ENCODE peak calls at places on chromosome 3, in four cellular contexts. One of them, this sample, is unnamed.

GRCh38 chr3:178405456-178405970 is 130.7 kb upstream of the KCNMB2 start:
- DNase-seq in colonic mucosa: no peak
- DNase-seq in aorta: no peak
- DNase-seq in IMR-90: no peak
- DNase-seq in this sample: no peak

GRCh38 chr3:69122398-69122797 is at the start of gene LMOD3:
- DNase-seq in IMR-90: no peak
- DNase-seq in colonic mucosa: no peak
- DNase-seq in aorta: no peak
- DNase-seq in this sample: no peak

GRCh38 chr3:49199900-49200281 is 28.5 kb downstream of the KLHDC8B start:
- DNase-seq in IMR-90: no peak
- DNase-seq in colonic mucosa: no peak
- DNase-seq in aorta: no peak
- DNase-seq in this sample: no peak

GRCh38 chr3:72452745-72453144 is 395.5 kb downstream of the SHQ1 start:
- DNase-seq in aorta: no peak
- DNase-seq in IMR-90: no peak
- DNase-seq in colonic mucosa: no peak
- DNase-seq in this sample: no peak

GRCh38 chr3:65597225-65597951 is 441.3 kb downstream of the MAGI1 start:
- DNase-seq in colonic mucosa: peak
- DNase-seq in aorta: no peak
- DNase-seq in IMR-90: peak
- DNase-seq in this sample: no peak

GRCh38 chr3:13110678-13111116 is 37.5 kb upstream of the IQSEC1 start:
- DNase-seq in aorta: no peak
- DNase-seq in colonic mucosa: peak
- DNase-seq in IMR-90: no peak
- DNase-seq in this sample: peak

GRCh38 chr3:59422312-59422711 is 372.5 kb upstream of the CFAP20DC start:
- DNase-seq in IMR-90: peak
- DNase-seq in aorta: no peak
- DNase-seq in colonic mucosa: no peak
- DNase-seq in this sample: no peak

GRCh38 chr3:90035643-90036042 is 928.2 kb downstream of the EPHA3 start:
- DNase-seq in aorta: no peak
- DNase-seq in IMR-90: no peak
- DNase-seq in colonic mucosa: no peak
- DNase-seq in this sample: no peak

GRCh38 chr3:176737480-176738147 is 459.7 kb downstream of the TBL1XR1 start:
- DNase-seq in IMR-90: no peak
- DNase-seq in colonic mucosa: no peak
- DNase-seq in aorta: no peak
- DNase-seq in this sample: no peak

GRCh38 chr3:9703736-9704342 is at the start of gene CPNE9:
- DNase-seq in IMR-90: no peak
- DNase-seq in aorta: no peak
- DNase-seq in colonic mucosa: no peak
- DNase-seq in this sample: no peak

GRCh38 chr3:78804251-78805037 is 963.4 kb downstream of the ROBO1 start:
- DNase-seq in colonic mucosa: no peak
- DNase-seq in IMR-90: peak
- DNase-seq in aorta: no peak
- DNase-seq in this sample: no peak

GRCh38 chr3:102183623-102184022 is 251.2 kb upstream of the ZPLD1 start:
- DNase-seq in colonic mucosa: no peak
- DNase-seq in IMR-90: no peak
- DNase-seq in aorta: no peak
- DNase-seq in this sample: no peak

GRCh38 chr3:96863129-96863740 is 48.8 kb downstream of the EPHA6 start:
- DNase-seq in aorta: no peak
- DNase-seq in colonic mucosa: peak
- DNase-seq in IMR-90: peak
- DNase-seq in this sample: no peak

GRCh38 chr3:195769551-195769950 is 42.2 kb downstream of the MUC4 start:
- DNase-seq in colonic mucosa: no peak
- DNase-seq in aorta: peak
- DNase-seq in IMR-90: no peak
- DNase-seq in this sample: no peak

GRCh38 chr3:105647047-105647446 is 221.8 kb downstream of the CBLB start:
- DNase-seq in IMR-90: peak
- DNase-seq in aorta: peak
- DNase-seq in colonic mucosa: no peak
- DNase-seq in this sample: no peak

GRCh38 chr3:39707314-39707909 is 102.0 kb upstream of the MYRIP start:
- DNase-seq in IMR-90: peak
- DNase-seq in colonic mucosa: no peak
- DNase-seq in aorta: no peak
- DNase-seq in this sample: no peak

GRCh38 chr3:64047806-64048205 is 24.5 kb upstream of the PSMD6 start:
- DNase-seq in IMR-90: no peak
- DNase-seq in colonic mucosa: no peak
- DNase-seq in aorta: no peak
- DNase-seq in this sample: no peak

GRCh38 chr3:42183991-42184621 is 81.9 kb downstream of the CCK start:
- DNase-seq in colonic mucosa: no peak
- DNase-seq in IMR-90: peak
- DNase-seq in aorta: no peak
- DNase-seq in this sample: no peak

GRCh38 chr3:149120051-149120972 is 9.1 kb upstream of the HPS3 start:
- DNase-seq in colonic mucosa: no peak
- DNase-seq in aorta: no peak
- DNase-seq in IMR-90: peak
- DNase-seq in this sample: no peak

GRCh38 chr3:150523538-150523937 is 22.8 kb downstream of the SERP1 start:
- DNase-seq in aorta: no peak
- DNase-seq in IMR-90: no peak
- DNase-seq in colonic mucosa: no peak
- DNase-seq in this sample: no peak
- H3K4me3 ChIP-seq in aorta: no peak
- H3K4me3 ChIP-seq in IMR-90: no peak
- H3K4me3 ChIP-seq in colonic mucosa: no peak
- H3K4me3 ChIP-seq in this sample: no peak

GRCh38 chr3:124879395-124879723 is 7.8 kb downstream of the ITGB5 start:
- DNase-seq in aorta: no peak
- DNase-seq in colonic mucosa: no peak
- DNase-seq in IMR-90: no peak
- DNase-seq in this sample: no peak
- H3K4me3 ChIP-seq in aorta: no peak
- H3K4me3 ChIP-seq in colonic mucosa: no peak
- H3K4me3 ChIP-seq in IMR-90: no peak
- H3K4me3 ChIP-seq in this sample: no peak

GRCh38 chr3:136434429-136434828 is 184.3 kb downstream of the PCCB start:
- DNase-seq in colonic mucosa: no peak
- DNase-seq in IMR-90: no peak
- DNase-seq in aorta: no peak
- DNase-seq in this sample: no peak
- H3K4me3 ChIP-seq in colonic mucosa: no peak
- H3K4me3 ChIP-seq in IMR-90: no peak
- H3K4me3 ChIP-seq in aorta: no peak
- H3K4me3 ChIP-seq in this sample: no peak

DNA sequence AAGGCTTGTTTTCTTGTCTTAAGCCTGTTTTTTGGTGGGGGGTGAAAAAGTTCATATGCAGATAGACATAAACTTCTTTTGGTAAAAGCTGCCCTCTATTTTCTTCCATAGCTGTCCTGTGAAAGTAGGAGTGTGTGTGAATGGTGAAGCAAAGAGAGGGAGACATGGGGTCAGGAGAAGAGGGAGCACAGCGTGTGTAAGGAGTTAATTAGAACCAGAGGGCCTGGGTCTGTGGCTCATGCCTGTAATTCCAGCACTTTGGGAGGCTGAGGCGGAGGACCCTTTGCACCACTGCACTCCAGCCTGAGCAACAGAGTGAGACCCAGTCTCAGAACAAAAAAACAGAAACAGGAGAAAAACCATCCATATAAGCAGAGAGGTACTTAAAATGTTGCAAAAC is 16.2 kb upstream of the CCNL1 start:
- DNase-seq in aorta: no peak
- DNase-seq in colonic mucosa: no peak
- DNase-seq in IMR-90: peak
- DNase-seq in this sample: no peak
- H3K4me3 ChIP-seq in aorta: peak
- H3K4me3 ChIP-seq in colonic mucosa: peak
- H3K4me3 ChIP-seq in IMR-90: peak
- H3K4me3 ChIP-seq in this sample: peak

GRCh38 chr3:130897316-130897715 is 3.4 kb downstream of the ATP2C1 start:
- DNase-seq in colonic mucosa: no peak
- DNase-seq in IMR-90: no peak
- DNase-seq in aorta: no peak
- DNase-seq in this sample: no peak
- H3K4me3 ChIP-seq in colonic mucosa: no peak
- H3K4me3 ChIP-seq in IMR-90: no peak
- H3K4me3 ChIP-seq in aorta: no peak
- H3K4me3 ChIP-seq in this sample: no peak

GRCh38 chr3:120561251-120562045 is 34.7 kb upstream of the NDUFB4 start:
- DNase-seq in IMR-90: peak
- DNase-seq in aorta: peak
- DNase-seq in colonic mucosa: peak
- DNase-seq in this sample: peak
- H3K4me3 ChIP-seq in IMR-90: no peak
- H3K4me3 ChIP-seq in aorta: no peak
- H3K4me3 ChIP-seq in colonic mucosa: no peak
- H3K4me3 ChIP-seq in this sample: no peak

GRCh38 chr3:183697123-183697609 is 431 bp upstream of the YEATS2 start:
- DNase-seq in IMR-90: no peak
- DNase-seq in colonic mucosa: no peak
- DNase-seq in aorta: no peak
- DNase-seq in this sample: no peak

GRCh38 chr3:183697610-183698317 is at the start of gene YEATS2:
- DNase-seq in aorta: peak
- DNase-seq in colonic mucosa: peak
- DNase-seq in IMR-90: peak
- DNase-seq in this sample: peak

GRCh38 chr3:183698318-183698731 is 728 bp downstream of the YEATS2 start:
- DNase-seq in aorta: no peak
- DNase-seq in colonic mucosa: peak
- DNase-seq in IMR-90: peak
- DNase-seq in this sample: peak

GRCh38 chr3:183699238-183699947 is 1.8 kb downstream of the YEATS2 start:
- DNase-seq in IMR-90: no peak
- DNase-seq in colonic mucosa: peak
- DNase-seq in aorta: no peak
- DNase-seq in this sample: no peak

DNA sequence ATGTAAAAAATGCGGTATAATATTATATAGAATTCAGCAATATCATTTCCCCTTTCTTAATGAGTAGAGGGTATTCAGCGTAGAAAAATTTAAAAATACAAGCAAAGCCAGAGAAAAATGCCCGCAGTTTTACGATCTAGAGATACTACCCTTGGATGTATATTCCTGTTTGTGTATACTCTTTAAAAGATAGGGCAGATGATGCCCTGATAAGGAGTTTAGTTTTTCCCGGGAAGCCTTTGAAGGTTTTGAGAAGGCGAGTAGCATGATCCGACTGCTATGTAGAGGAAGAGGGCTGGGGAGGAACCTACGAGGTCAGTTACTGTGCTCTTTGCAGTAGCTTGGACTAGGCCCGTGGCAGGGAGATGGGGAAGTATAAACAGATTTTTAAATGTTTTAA is 1.2 kb downstream of the YEATS2 start:
- DNase-seq in IMR-90: peak
- DNase-seq in aorta: no peak
- DNase-seq in colonic mucosa: peak
- DNase-seq in this sample: no peak
- H3K4me3 ChIP-seq in IMR-90: peak
- H3K4me3 ChIP-seq in aorta: peak
- H3K4me3 ChIP-seq in colonic mucosa: peak
- H3K4me3 ChIP-seq in this sample: peak

GRCh38 chr3:25472747-25473146 is 44.7 kb downstream of the RARB start:
- DNase-seq in colonic mucosa: no peak
- DNase-seq in IMR-90: no peak
- DNase-seq in aorta: no peak
- DNase-seq in this sample: no peak

GRCh38 chr3:25473246-25473645 is 45.2 kb downstream of the RARB start:
- DNase-seq in colonic mucosa: no peak
- DNase-seq in IMR-90: no peak
- DNase-seq in aorta: no peak
- DNase-seq in this sample: no peak

GRCh38 chr3:25472153-25472552 is 44.1 kb downstream of the RARB start:
- DNase-seq in IMR-90: no peak
- DNase-seq in aorta: no peak
- DNase-seq in colonic mucosa: no peak
- DNase-seq in this sample: no peak

GRCh38 chr3:25476639-25477038 is 48.6 kb downstream of the RARB start:
- DNase-seq in colonic mucosa: no peak
- DNase-seq in aorta: no peak
- DNase-seq in IMR-90: no peak
- DNase-seq in this sample: no peak

GRCh38 chr3:25474000-25474399 is 45.9 kb downstream of the RARB start:
- DNase-seq in aorta: no peak
- DNase-seq in colonic mucosa: no peak
- DNase-seq in IMR-90: no peak
- DNase-seq in this sample: no peak
- H3K4me3 ChIP-seq in aorta: no peak
- H3K4me3 ChIP-seq in colonic mucosa: no peak
- H3K4me3 ChIP-seq in IMR-90: no peak
- H3K4me3 ChIP-seq in this sample: no peak

GRCh38 chr3:122677261-122677660 is 3.4 kb upstream of the PARP14 start:
- DNase-seq in IMR-90: no peak
- DNase-seq in colonic mucosa: no peak
- DNase-seq in aorta: no peak
- DNase-seq in this sample: no peak

GRCh38 chr3:122680381-122681293 is at the start of gene PARP14:
- DNase-seq in aorta: peak
- DNase-seq in IMR-90: peak
- DNase-seq in colonic mucosa: peak
- DNase-seq in this sample: peak

GRCh38 chr3:122678496-122678895 is 2.1 kb upstream of the PARP14 start:
- DNase-seq in aorta: peak
- DNase-seq in colonic mucosa: no peak
- DNase-seq in IMR-90: no peak
- DNase-seq in this sample: no peak

GRCh38 chr3:122679467-122680291 is 960 bp upstream of the PARP14 start:
- DNase-seq in colonic mucosa: peak
- DNase-seq in IMR-90: peak
- DNase-seq in aorta: peak
- DNase-seq in this sample: no peak

GRCh38 chr3:122679085-122679466 is 1.6 kb upstream of the PARP14 start:
- DNase-seq in aorta: peak
- DNase-seq in colonic mucosa: peak
- DNase-seq in IMR-90: peak
- DNase-seq in this sample: peak
- H3K4me3 ChIP-seq in aorta: no peak
- H3K4me3 ChIP-seq in colonic mucosa: peak
- H3K4me3 ChIP-seq in IMR-90: peak
- H3K4me3 ChIP-seq in this sample: peak

DNA sequence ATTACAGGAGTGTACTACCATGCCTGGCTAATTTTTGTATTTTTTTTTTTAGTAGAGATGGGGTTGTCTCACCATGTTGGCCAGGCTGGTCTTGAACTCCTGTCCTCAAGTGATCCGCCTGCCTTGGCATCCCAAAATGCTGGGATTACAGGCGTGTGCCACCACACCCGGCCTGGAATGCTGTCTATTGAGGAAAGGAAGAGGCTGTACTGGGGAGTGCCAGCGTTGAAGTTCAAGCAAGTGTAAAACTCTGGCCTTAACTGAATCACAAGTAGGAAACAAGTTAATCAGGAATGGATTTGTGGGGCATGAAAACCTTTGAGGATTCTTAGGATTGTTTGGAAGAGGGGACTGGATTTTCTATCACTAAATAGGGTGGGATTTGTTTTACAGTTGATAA is 1.4 kb upstream of the SENP2 start:
- DNase-seq in IMR-90: no peak
- DNase-seq in colonic mucosa: peak
- DNase-seq in aorta: no peak
- DNase-seq in this sample: no peak
- H3K4me3 ChIP-seq in IMR-90: no peak
- H3K4me3 ChIP-seq in colonic mucosa: no peak
- H3K4me3 ChIP-seq in aorta: no peak
- H3K4me3 ChIP-seq in this sample: no peak

This sample was measured in left ventricle myocardium inferior.